ENCODE peak calls at places on chromosomes 3 and 15, in ten cellular contexts. M, D, W, N, X, U, A, S, O and L are unnamed samples.

GRCh38 chr15:82647835-82648256 is 683 bp upstream of the CPEB1 start:
- DNase-seq in M (no peak), D (no peak), W (peak; percentile 32), N (no peak), X (peak; percentile 21), U (no peak), A (no peak), S (no peak), O (no peak), L (no peak)

GRCh38 chr3:95460274-95460673 is 1354.1 kb upstream of the EPHA6 start:
- DNase-seq in M (no peak), D (no peak), W (no peak), N (no peak), X (no peak), U (no peak), A (no peak), S (no peak), O (no peak), L (no peak)

GRCh38 chr3:168251371-168251770 is 155.6 kb upstream of the GOLIM4 start:
- DNase-seq in M (no peak), D (no peak), W (no peak), N (no peak), X (no peak), U (no peak), A (no peak), S (no peak), O (no peak), L (no peak)

GRCh38 chr3:12758025-12758830 is 831 bp downstream of the TMEM40 start:
- DNase-seq in M (no peak), D (no peak), W (no peak), N (no peak), X (peak; percentile 58), U (no peak), A (peak; percentile 57), S (peak; percentile 59), O (peak; percentile 67), L (peak; percentile 74)

GRCh38 chr15:31265871-31266711 is 60.5 kb upstream of the KLF13 start:
- DNase-seq in M (no peak), D (peak; percentile 78), W (peak; percentile 51), N (no peak), X (no peak), U (no peak), A (no peak), S (no peak), O (peak; percentile 27), L (peak; percentile 87)

GRCh38 chr15:25739687-25740121 is 123.4 kb downstream of the ATP10A start:
- DNase-seq in M (no peak), D (no peak), W (no peak), N (peak; percentile 18), X (no peak), U (no peak), A (no peak), S (peak; percentile 58), O (peak; percentile 44), L (no peak)

GRCh38 chr3:5226783-5227182 is 39.3 kb downstream of the EDEM1 start:
- DNase-seq in M (no peak), D (no peak), W (no peak), N (no peak), X (peak; percentile 16), U (no peak), A (peak; percentile 53), S (peak; percentile 44), O (peak; percentile 46), L (no peak)

GRCh38 chr3:171736556-171736955 is 73.7 kb downstream of the PLD1 start:
- DNase-seq in M (no peak), D (no peak), W (no peak), N (no peak), X (no peak), U (no peak), A (no peak), S (no peak), O (no peak), L (no peak)

GRCh38 chr3:139292933-139293664 is 50.7 kb upstream of the MRPS22 start:
- DNase-seq in M (no peak), D (no peak), W (no peak), N (peak; percentile 36), X (no peak), U (no peak), A (no peak), S (peak; percentile 14), O (no peak), L (no peak)

GRCh38 chr3:53890726-53891499 is 746 bp downstream of the SELENOK start:
- DNase-seq in M (no peak), D (no peak), W (peak; percentile 26), N (no peak), X (peak; percentile 35), U (no peak), A (peak; percentile 59), S (peak; percentile 29), O (peak; percentile 29), L (no peak)

GRCh38 chr3:150588027-150588830 is 14.9 kb upstream of the SELENOT start:
- DNase-seq in M (no peak), D (no peak), W (no peak), N (no peak), X (no peak), U (no peak), A (no peak), S (no peak), O (no peak), L (peak; percentile 63)

GRCh38 chr3:16512435-16513140 is 911 bp downstream of the RFTN1 start:
- DNase-seq in M (peak; percentile 7), D (peak; percentile 81), W (peak; percentile 41), N (no peak), X (no peak), U (no peak), A (peak; percentile 36), S (no peak), O (peak; percentile 22), L (peak; percentile 73)

GRCh38 chr3:134652409-134652831 is 1.6 kb upstream of the KY start:
- DNase-seq in M (no peak), D (no peak), W (no peak), N (no peak), X (peak; percentile 33), U (no peak), A (no peak), S (peak; percentile 72), O (peak; percentile 93), L (no peak)

GRCh38 chr3:178205750-178206149 is 330.5 kb upstream of the KCNMB2 start:
- DNase-seq in M (no peak), D (no peak), W (no peak), N (peak; percentile 11), X (no peak), U (no peak), A (no peak), S (no peak), O (no peak), L (no peak)

GRCh38 chr3:141812586-141812985 is 49.4 kb downstream of the GRK7 start:
- DNase-seq in M (no peak), D (peak; percentile 49), W (no peak), N (no peak), X (no peak), U (no peak), A (no peak), S (no peak), O (no peak), L (no peak)

GRCh38 chr3:181709537-181710279 is 2.0 kb upstream of the SOX2 start:
- DNase-seq in M (peak; percentile 76), D (no peak), W (peak; percentile 53), N (no peak), X (peak; percentile 52), U (peak; percentile 64), A (peak; percentile 80), S (peak; percentile 55), O (peak; percentile 73), L (no peak)

GRCh38 chr15:66592505-66593218 is 26.9 kb upstream of the LCTL start:
- DNase-seq in M (no peak), D (no peak), W (no peak), N (no peak), X (no peak), U (no peak), A (no peak), S (no peak), O (no peak), L (no peak)

GRCh38 chr15:96851613-96852012 is 521.1 kb downstream of the NR2F2 start:
- DNase-seq in M (no peak), D (no peak), W (no peak), N (no peak), X (peak; percentile 73), U (no peak), A (peak; percentile 54), S (peak; percentile 93), O (peak; percentile 92), L (no peak)

GRCh38 chr3:67090472-67090871 is 92.4 kb downstream of the KBTBD8 start:
- DNase-seq in M (no peak), D (no peak), W (no peak), N (no peak), X (peak; percentile 60), U (no peak), A (peak; percentile 84), S (peak; percentile 52), O (peak; percentile 80), L (no peak)

GRCh38 chr3:142889263-142890014 is 556 bp upstream of the PCOLCE2 start:
- DNase-seq in M (no peak), D (no peak), W (no peak), N (no peak), X (no peak), U (no peak), A (no peak), S (no peak), O (no peak), L (no peak)

GRCh38 chr3:165336786-165337185 is 140.6 kb upstream of the SLITRK3 start:
- DNase-seq in M (no peak), D (no peak), W (no peak), N (no peak), X (peak; percentile 73), U (no peak), A (no peak), S (peak; percentile 2), O (no peak), L (no peak)

GRCh38 chr15:65869954-65870871 is 922 bp downstream of the RAB11A start:
- DNase-seq in M (no peak), D (peak; percentile 81), W (no peak), N (no peak), X (peak; percentile 45), U (no peak), A (peak; percentile 87), S (peak; percentile 32), O (peak; percentile 37), L (peak; percentile 68)

GRCh38 chr3:5473471-5473870 is 286.0 kb downstream of the EDEM1 start:
- DNase-seq in M (no peak), D (no peak), W (no peak), N (no peak), X (no peak), U (no peak), A (no peak), S (no peak), O (no peak), L (no peak)

GRCh38 chr3:154955907-154956533 is 124.1 kb upstream of the MME start:
- DNase-seq in M (no peak), D (no peak), W (no peak), N (no peak), X (no peak), U (no peak), A (peak; percentile 23), S (no peak), O (no peak), L (no peak)

GRCh38 chr3:10248984-10249748 is 907 bp downstream of the TATDN2 start:
- DNase-seq in M (no peak), D (no peak), W (peak; percentile 67), N (no peak), X (peak; percentile 21), U (no peak), A (peak; percentile 23), S (no peak), O (no peak), L (peak; percentile 74)

GRCh38 chr3:58691997-58692396 is 25.4 kb upstream of the FAM3D start:
- DNase-seq in M (no peak), D (no peak), W (no peak), N (no peak), X (peak; percentile 35), U (no peak), A (peak; percentile 36), S (peak; percentile 50), O (peak; percentile 36), L (no peak)

GRCh38 chr3:11774296-11774877 is 72.3 kb downstream of the TAMM41 start:
- DNase-seq in M (peak; percentile 10), D (no peak), W (no peak), N (no peak), X (peak; percentile 45), U (no peak), A (peak; percentile 76), S (peak; percentile 30), O (peak; percentile 61), L (no peak)

GRCh38 chr15:77474987-77475385 is 54.3 kb downstream of the HMG20A start:
- DNase-seq in M (no peak), D (no peak), W (no peak), N (no peak), X (no peak), U (no peak), A (no peak), S (no peak), O (no peak), L (no peak)